ENCODE peak calls at places on chromosomes 4 and X, in seven cellular contexts. R, I, B, C, M, J and W are unnamed samples.

GRCh38 chr4:18075823-18076433 is 54.4 kb upstream of the LCORL start:
- DNase-seq in I (peak; percentile 6), R (peak; percentile 74), B (peak; percentile 52), J (peak; percentile 54), C (no peak), M (peak; percentile 56), W (no peak)

GRCh38 chr4:168385142-168385490 is 66.6 kb upstream of the DDX60 start:
- DNase-seq in R (no peak), I (no peak), C (no peak), M (no peak), B (no peak), J (no peak), W (no peak)

GRCh38 chr4:118388621-118389020 is 35.8 kb upstream of the PRSS12 start:
- DNase-seq in I (no peak), M (no peak), R (no peak), J (no peak), C (no peak), B (no peak), W (no peak)

GRCh38 chrX:50204364-50204899 is at the start of gene CCNB3:
- DNase-seq in R (peak; percentile 68), B (peak; percentile 54), M (peak; percentile 33), I (peak; percentile 77), C (peak; percentile 36), J (peak; percentile 55), W (peak; percentile 30)

GRCh38 chrX:68725966-68726365 is 78.5 kb downstream of the STARD8 start:
- DNase-seq in J (no peak), M (no peak), R (no peak), I (no peak), B (no peak), C (no peak), W (no peak)

GRCh38 chrX:119686087-119686639 is 6.8 kb downstream of the SEPTIN6 start:
- DNase-seq in J (no peak), M (no peak), R (no peak), B (no peak), C (peak; percentile 76), I (peak; percentile 47), W (no peak)

GRCh38 chr4:152010680-152011079 is 249.9 kb upstream of the GATB start:
- DNase-seq in J (no peak), M (no peak), B (no peak), C (no peak), I (no peak), R (no peak), W (no peak)

GRCh38 chrX:68939868-68940267 is 111.0 kb downstream of the EFNB1 start:
- DNase-seq in J (no peak), M (no peak), C (no peak), R (no peak), I (no peak), B (no peak), W (no peak)

GRCh38 chr4:27360651-27361347 is 500.2 kb downstream of the STIM2 start:
- DNase-seq in C (no peak), J (no peak), R (no peak), I (no peak), M (no peak), B (no peak), W (no peak)

DNA sequence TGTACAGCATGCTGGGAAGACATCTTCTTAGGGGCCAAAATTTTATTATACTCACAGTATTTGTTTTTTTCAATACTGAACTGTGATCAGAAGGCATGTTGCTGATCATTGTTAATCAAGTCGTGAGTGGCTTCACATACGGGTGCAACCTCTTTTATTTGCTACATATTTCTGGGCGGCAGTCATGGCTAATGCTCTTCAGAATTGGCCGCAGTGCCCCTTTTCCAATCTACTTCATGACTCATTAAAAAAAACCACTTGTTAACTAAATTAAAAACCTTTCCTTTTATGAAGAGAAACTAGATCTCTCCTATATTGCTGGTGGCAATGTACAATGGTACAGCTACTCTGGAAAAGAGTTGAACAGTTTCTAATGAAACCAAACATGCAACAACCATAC is 101.5 kb upstream of the C1GALT1C1 start:
- DNase-seq in B (no peak), I (no peak), C (no peak), M (no peak), J (no peak), R (no peak), W (no peak)
- TF ChIP-seq JUND in B (no peak), I (no peak), C (no peak), M (no peak), J (no peak), R (no peak), W (no peak)

GRCh38 chr4:8782135-8782534 is 89.5 kb downstream of the HMX1 start:
- DNase-seq in R (no peak), M (no peak), B (no peak), C (no peak), J (no peak), I (no peak), W (no peak)
- TF ChIP-seq JUND in R (no peak), M (no peak), B (no peak), C (no peak), J (no peak), I (no peak), W (no peak)

GRCh38 chrX:148871422-148872152 is 371.2 kb downstream of the AFF2 start:
- DNase-seq in C (no peak), M (no peak), B (no peak), R (no peak), J (no peak), I (no peak), W (no peak)
- TF ChIP-seq JUND in C (no peak), M (no peak), B (no peak), R (no peak), J (no peak), I (no peak), W (no peak)

DNA sequence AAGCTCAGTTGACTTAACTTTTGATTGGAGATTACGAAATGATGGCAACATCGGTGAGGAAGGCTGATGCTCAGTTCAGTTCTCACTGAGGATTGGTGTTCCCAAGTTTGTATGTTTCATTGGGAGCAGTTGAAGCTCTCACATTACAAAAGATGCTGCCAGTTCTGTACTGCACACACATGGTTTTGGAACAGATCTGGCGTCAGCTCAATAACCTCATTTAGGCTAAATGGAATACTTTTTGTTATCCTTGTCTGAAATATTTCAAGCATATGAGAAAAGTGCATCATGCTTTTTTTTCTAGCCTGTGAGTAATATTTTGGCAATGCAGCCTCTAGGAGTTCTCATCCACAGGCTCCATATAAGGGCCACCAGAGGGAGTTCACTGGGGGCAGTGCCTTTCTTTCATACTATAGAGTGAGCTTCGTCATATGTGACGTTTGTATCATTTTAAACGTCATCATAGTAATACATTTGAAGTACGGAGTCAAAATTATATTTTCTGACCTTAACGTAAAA is 4.1 kb downstream of the ENPEP start:
- DNase-seq in R (peak; percentile 8), B (no peak), C (no peak), J (no peak), M (no peak), I (no peak), W (no peak)
- TF ChIP-seq JUND in R (no peak), B (no peak), C (no peak), J (no peak), M (no peak), I (peak; percentile 48), W (no peak)

DNA sequence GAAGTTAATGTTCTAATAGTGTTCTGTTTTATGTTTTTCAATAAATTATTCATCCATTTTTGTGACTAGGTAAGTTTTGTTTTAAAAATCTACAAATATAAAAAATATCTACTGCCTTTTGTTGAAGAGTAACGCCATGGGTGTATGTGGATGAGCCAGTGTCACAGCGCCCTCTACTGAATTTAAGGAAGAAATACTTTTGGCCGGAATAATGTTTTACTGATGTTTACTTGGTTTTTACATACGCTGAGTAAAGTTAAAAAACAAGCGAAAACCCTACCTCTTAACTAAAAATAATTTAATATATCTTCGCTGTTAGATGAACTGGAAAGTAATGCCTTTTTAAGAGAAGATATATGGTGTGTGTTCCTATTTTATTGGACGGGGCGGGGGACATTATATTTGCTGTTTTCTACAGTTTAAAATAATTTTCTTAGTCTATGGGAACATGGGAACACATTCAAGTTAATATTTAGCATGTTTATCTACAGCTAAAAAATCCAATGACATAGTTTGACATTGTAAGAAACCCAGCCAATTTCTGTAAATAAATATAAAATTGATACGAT is 86.1 kb downstream of the CPE start:
- DNase-seq in B (no peak), I (peak; percentile 54), M (peak; percentile 18), J (no peak), R (peak; percentile 62), C (no peak), W (peak; percentile 6)
- TF ChIP-seq JUND in B (no peak), I (no peak), M (no peak), J (no peak), R (no peak), C (no peak), W (no peak)

DNA sequence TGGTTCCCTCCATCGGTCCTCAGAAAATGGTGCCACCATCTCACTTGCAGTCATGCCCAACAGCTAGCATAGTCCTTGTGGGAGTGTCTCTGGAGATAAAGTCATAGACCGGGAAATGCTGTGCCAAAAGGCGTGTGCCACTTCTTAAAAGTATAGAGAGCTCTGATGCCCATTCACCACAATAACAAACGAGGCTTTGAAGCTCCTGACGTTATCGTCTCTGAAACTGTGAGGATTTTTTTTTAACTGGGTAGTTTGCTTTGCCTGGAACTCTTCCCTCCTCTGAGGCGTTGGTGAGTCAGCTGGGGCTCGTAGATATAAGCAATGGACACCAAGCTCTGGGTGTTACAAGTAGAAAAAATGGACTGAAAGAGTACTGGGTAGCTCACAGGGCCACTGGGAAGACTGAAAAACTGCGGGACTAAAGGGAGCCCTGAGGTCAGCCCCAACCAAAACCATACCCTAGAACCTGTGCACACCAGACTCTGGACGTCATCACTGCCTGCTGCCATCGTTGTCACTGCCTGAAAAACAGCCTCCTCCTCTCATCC is 89.4 kb upstream of the TRIM2 start:
- DNase-seq in R (no peak), I (no peak), M (no peak), C (no peak), J (no peak), B (peak; percentile 69), W (no peak)
- TF ChIP-seq JUND in R (no peak), I (no peak), M (no peak), C (no peak), J (no peak), B (peak; percentile 53), W (no peak)